ENCODE peak calls at places on chromosomes 1 and 21, in five cellular contexts. S is fibroblast of the aortic adventitia, K is psoas muscle, L is brain microvascular endothelial cell, V is H7. X is an unnamed sample.

GRCh38 chr21:46385846-46386725 is 62.1 kb downstream of the PCNT start:
- DNase-seq in L (no peak), S (no peak), K (peak), V (peak), X (no peak)

GRCh38 chr1:87132664-87133000 is 196.0 kb upstream of the LMO4 start:
- DNase-seq in L (no peak), V (peak), S (no peak), K (no peak), X (no peak)

GRCh38 chr1:40625476-40626382 is 39.8 kb downstream of the RIMS3 start:
- DNase-seq in L (peak), V (peak), S (peak), K (no peak), X (no peak)

GRCh38 chr1:154935749-154936415 is 637 bp downstream of the PMVK start:
- DNase-seq in K (no peak), S (no peak), V (no peak), L (no peak), X (no peak)

GRCh38 chr1:57623039-57623790 is 199.4 kb upstream of the DAB1 start:
- DNase-seq in L (no peak), S (no peak), K (no peak), V (no peak), X (no peak)

GRCh38 chr1:25695991-25696330 is 79.4 kb downstream of the MAN1C1 start:
- DNase-seq in L (peak), V (no peak), K (no peak), S (peak), X (no peak)

GRCh38 chr1:150282558-150282958 is 204 bp downstream of the CIART start:
- DNase-seq in V (no peak), K (no peak), L (no peak), S (no peak), X (no peak)

GRCh38 chr1:201672685-201673084 is 133.8 kb downstream of the NAV1 start:
- DNase-seq in S (no peak), K (peak), V (no peak), L (no peak), X (no peak)

GRCh38 chr1:223504741-223505140 is 111.5 kb downstream of the CCDC185 start:
- DNase-seq in L (peak), S (peak), K (no peak), V (no peak), X (no peak)

GRCh38 chr1:150268342-150268705 is 492 bp downstream of the APH1A start:
- DNase-seq in K (peak), S (no peak), V (peak), L (no peak), X (peak)

GRCh38 chr1:109619655-109620395 is at the start of gene AMPD2:
- DNase-seq in L (peak), K (peak), S (peak), V (peak), X (peak)

GRCh38 chr1:209411491-209411929 is 172.0 kb upstream of the CAMK1G start:
- DNase-seq in L (peak), K (no peak), V (no peak), S (peak), X (no peak)

GRCh38 chr1:60681095-60681860 is 401.1 kb upstream of the NFIA start:
- DNase-seq in S (no peak), V (no peak), L (no peak), K (no peak), X (no peak)
- H3K4me3 ChIP-seq in S (no peak), V (no peak), L (no peak), K (no peak), X (no peak)

GRCh38 chr1:115768549-115768948 is at the start of gene CASQ2:
- DNase-seq in S (no peak), K (peak), L (no peak), V (no peak), X (no peak)

GRCh38 chr1:115764541-115764940 is 4.0 kb downstream of the CASQ2 start:
- DNase-seq in V (peak), K (no peak), L (peak), S (peak), X (no peak)

GRCh38 chr1:115771094-115771846 is 2.8 kb upstream of the CASQ2 start:
- DNase-seq in K (no peak), S (no peak), V (peak), L (no peak), X (no peak)

GRCh38 chr1:115765091-115765490 is 3.4 kb downstream of the CASQ2 start:
- DNase-seq in L (no peak), V (no peak), K (no peak), S (no peak), X (no peak)

GRCh38 chr1:115767403-115767802 is 1.1 kb downstream of the CASQ2 start:
- DNase-seq in V (no peak), K (peak), L (no peak), S (no peak), X (no peak)
- H3K4me3 ChIP-seq in V (no peak), K (peak), L (no peak), S (no peak), X (no peak)

GRCh38 chr1:93993731-93994130 is 84.5 kb upstream of the GCLM start:
- DNase-seq in K (no peak), S (no peak), L (no peak), V (no peak), X (no peak)

GRCh38 chr1:93992954-93993353 is 83.7 kb upstream of the GCLM start:
- DNase-seq in K (no peak), S (no peak), L (no peak), V (no peak), X (no peak)

GRCh38 chr1:93997756-93998155 is 88.5 kb upstream of the GCLM start:
- DNase-seq in V (no peak), L (no peak), K (no peak), S (no peak), X (no peak)

GRCh38 chr1:93992190-93992589 is 83.0 kb upstream of the GCLM start:
- DNase-seq in L (no peak), S (no peak), K (no peak), V (no peak), X (no peak)

DNA sequence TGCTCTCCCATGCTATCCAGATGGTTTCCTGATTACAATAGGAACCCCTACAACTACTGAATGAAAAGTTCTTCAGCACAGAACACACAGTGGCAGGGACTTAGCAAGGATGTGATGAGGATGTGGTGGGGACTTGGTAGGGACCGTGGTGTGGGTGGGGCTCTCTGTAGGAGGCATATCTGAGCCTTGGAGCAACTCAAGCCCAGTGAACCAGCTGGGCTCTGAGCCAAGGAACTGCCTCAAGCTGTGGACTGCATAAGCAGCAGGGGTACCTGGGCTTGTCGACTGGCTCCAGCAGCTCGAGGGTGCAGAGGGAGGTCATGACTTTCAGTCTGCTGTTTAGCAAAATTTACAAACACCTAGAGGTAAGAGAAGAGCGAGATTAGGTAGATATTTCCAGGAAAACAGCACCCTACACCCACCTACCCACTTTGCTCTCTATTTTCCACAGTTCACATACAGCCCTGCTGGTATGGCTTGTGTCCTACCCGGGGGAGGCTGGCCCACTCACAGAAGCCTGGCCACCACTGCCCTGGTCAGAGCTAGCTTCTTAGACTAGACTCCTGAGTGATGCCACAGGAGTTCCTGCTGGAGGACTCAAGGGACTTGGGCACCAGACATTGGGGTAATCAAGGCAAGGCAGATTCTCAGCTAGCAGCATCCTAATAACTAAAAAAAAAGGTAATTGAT is 86.8 kb upstream of the GCLM start:
- DNase-seq in S (no peak), L (no peak), K (no peak), V (no peak), X (no peak)
- H3K4me3 ChIP-seq in S (no peak), L (no peak), K (no peak), V (no peak), X (no peak)

DNA sequence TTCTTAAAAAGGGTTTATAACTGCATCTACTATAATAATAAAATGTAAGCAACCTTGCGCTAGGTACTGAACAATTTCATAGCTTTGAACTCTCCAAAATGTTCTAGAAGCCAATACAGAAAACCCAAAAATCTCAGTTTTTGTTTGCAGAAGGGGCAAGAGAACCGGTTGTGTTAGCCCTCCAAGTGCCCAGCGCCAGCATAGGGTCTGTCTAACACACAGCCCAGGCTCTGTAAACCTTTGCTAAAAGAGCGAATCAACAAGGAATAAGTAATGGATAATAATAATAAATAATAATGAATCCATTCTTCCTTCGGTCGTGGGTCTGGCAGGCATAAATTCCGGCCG is 333 bp upstream of the CHAF1B start:
- DNase-seq in V (no peak), S (no peak), K (no peak), L (no peak), X (no peak)
- H3K4me3 ChIP-seq in V (no peak), S (peak), K (peak), L (peak), X (peak)

DNA sequence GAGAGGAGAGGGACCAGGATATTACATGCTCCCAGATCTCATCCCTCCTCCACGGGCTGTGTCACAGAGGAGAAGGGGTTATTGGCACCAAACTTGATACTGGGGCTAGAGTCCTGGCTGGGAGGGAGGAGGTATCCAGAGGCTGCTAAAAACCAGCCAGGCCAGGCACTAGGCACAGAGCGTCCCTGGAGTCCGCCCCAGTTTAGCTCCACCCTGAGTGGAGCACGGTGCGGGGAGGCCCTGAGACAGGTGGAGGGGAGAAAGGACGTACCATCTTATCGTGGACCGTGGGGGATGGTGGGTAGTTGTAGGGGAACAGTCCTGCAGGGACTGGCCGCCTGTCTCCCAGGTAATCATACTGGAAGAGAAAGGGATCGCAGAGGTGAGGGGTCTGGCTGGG is 42.7 kb upstream of the GOLT1A start:
- DNase-seq in K (no peak), S (no peak), V (no peak), L (no peak), X (no peak)
- H3K4me3 ChIP-seq in K (no peak), S (no peak), V (no peak), L (no peak), X (no peak)

GRCh38 chr1:197042676-197043341 is 24.3 kb downstream of the F13B start:
- DNase-seq in V (no peak), K (no peak), L (no peak), S (no peak), X (no peak)

GRCh38 chr1:197041486-197042353 is 25.3 kb downstream of the F13B start:
- DNase-seq in L (no peak), V (no peak), S (no peak), K (no peak), X (no peak)
- H3K4me3 ChIP-seq in L (no peak), V (no peak), S (no peak), K (no peak), X (no peak)

GRCh38 chr1:28927442-28928305 is 13.3 kb downstream of the EPB41 start:
- DNase-seq in K (no peak), L (no peak), V (peak), S (peak), X (no peak)
- H3K4me3 ChIP-seq in K (peak), L (no peak), V (no peak), S (no peak), X (peak)

DNA sequence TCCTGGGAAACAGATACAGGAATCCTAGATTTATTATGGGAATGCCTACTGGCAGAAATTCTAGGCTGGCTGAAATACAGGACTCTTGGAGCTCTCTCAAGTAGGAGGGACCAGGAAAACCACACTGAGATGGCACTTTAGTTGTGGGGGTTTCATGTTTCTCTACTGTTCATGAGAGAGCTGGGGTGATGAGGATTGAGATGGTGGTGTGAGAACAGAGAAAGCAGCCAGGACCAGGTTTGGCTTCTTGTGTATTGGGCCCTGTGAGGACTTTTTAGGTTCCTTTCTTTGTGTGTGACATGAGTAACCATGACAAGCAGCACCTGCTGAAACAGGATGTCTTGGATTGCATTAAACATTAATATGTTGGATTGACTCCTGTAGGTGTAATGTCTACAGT is 4.9 kb downstream of the ARID1A start:
- DNase-seq in S (peak), V (no peak), L (no peak), K (no peak), X (no peak)
- H3K4me3 ChIP-seq in S (no peak), V (no peak), L (no peak), K (peak), X (peak)